ENCODE peak calls at places on chromosomes 11 and 22, in four cellular contexts. F is DND-41, E is astrocyte of the spinal cord, D is transverse colon. Q is an unnamed sample.

GRCh38 chr22:39237276-39238123 is 7.3 kb downstream of the PDGFB start:
- DNase-seq in E (no peak), F (no peak), D (no peak), Q (no peak)

GRCh38 chr11:117064275-117064674 is 34.0 kb downstream of the SIK3 start:
- DNase-seq in F (no peak), D (no peak), E (peak; percentile 50), Q (no peak)

GRCh38 chr11:19800714-19801519 is 88.3 kb downstream of the NAV2 start:
- DNase-seq in F (no peak), D (no peak), E (no peak), Q (no peak)

GRCh38 chr22:35399114-35399677 is 744 bp upstream of the MCM5 start:
- DNase-seq in F (peak; percentile 43), E (peak; percentile 1), D (no peak), Q (peak; percentile 31)

GRCh38 chr11:5719703-5720495 is 16.3 kb upstream of the OR56B1 start:
- DNase-seq in F (peak; percentile 10), E (peak; percentile 18), D (no peak), Q (no peak)

GRCh38 chr11:73971175-73971719 is 11.4 kb downstream of the UCP2 start:
- DNase-seq in F (no peak), D (no peak), E (no peak), Q (no peak)

GRCh38 chr11:87239001-87239400 is 201.3 kb downstream of the TMEM135 start:
- DNase-seq in F (no peak), D (no peak), E (peak; percentile 33), Q (no peak)

GRCh38 chr11:1765871-1766718 is 2.4 kb upstream of the CTSD start:
- DNase-seq in F (no peak), D (no peak), E (no peak), Q (no peak)

GRCh38 chr11:69113646-69114340 is 41.9 kb upstream of the SMIM38 start:
- DNase-seq in F (no peak), D (no peak), E (no peak), Q (no peak)

GRCh38 chr11:18452927-18453326 is 2.7 kb upstream of the LDHAL6A start:
- DNase-seq in F (no peak), D (no peak), E (peak; percentile 4), Q (no peak)

GRCh38 chr11:12526789-12527188 is 147.4 kb upstream of the TEAD1 start:
- DNase-seq in F (no peak), D (no peak), E (peak; percentile 66), Q (no peak)

GRCh38 chr22:22180738-22181514 is 63.7 kb upstream of the VPREB1 start:
- DNase-seq in E (no peak), D (no peak), F (no peak), Q (no peak)

GRCh38 chr11:135075740-135076139 is 663.7 kb upstream of the B3GAT1 start:
- DNase-seq in D (peak; percentile 32), F (peak; percentile 64), E (peak; percentile 35), Q (no peak)

GRCh38 chr11:2579315-2580060 is 120.3 kb downstream of the KCNQ1OT1 start:
- DNase-seq in E (no peak), F (no peak), D (no peak), Q (peak; percentile 10)

GRCh38 chr22:44645083-44645482 is 56.9 kb upstream of the PRR5 start:
- DNase-seq in D (no peak), F (no peak), E (no peak), Q (no peak)

GRCh38 chr22:44646141-44646540 is 55.9 kb upstream of the PRR5 start:
- DNase-seq in F (no peak), E (no peak), D (no peak), Q (no peak)

GRCh38 chr22:44645531-44645930 is 56.5 kb upstream of the PRR5 start:
- DNase-seq in E (no peak), D (no peak), F (no peak), Q (no peak)

GRCh38 chr22:44647141-44647540 is 54.9 kb upstream of the PRR5 start:
- DNase-seq in E (no peak), D (no peak), F (no peak), Q (no peak)

DNA sequence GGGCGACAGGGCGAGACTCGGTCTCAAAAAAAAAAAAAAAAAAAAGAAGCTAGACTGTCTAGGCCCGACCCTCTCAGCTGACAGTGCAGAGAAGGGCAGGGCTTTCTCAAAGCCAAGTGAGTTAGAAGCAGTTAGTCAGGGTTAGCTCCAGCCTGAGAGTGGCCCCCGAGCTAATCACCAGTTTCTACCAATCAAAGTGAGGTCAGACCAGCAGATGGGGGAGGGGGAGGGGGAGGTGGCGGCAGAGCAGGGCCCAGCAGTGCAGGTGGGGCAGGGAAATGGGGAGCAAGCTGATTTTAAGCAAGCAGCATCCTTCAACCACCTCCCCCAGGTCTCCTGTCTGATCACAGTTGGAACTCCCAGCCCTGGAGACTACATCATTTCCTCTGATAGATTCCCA is 55.3 kb upstream of the PRR5 start:
- DNase-seq in E (no peak), D (no peak), F (peak; percentile 25), Q (no peak)
- TF ChIP-seq CTCF in E (no peak), D (no peak), F (no peak), Q (no peak)

GRCh38 chr11:98456281-98456680 is 564.5 kb upstream of the CNTN5 start:
- DNase-seq in D (no peak), E (no peak), F (no peak), Q (no peak)

GRCh38 chr11:98453378-98453777 is 567.4 kb upstream of the CNTN5 start:
- DNase-seq in D (no peak), F (no peak), E (no peak), Q (no peak)

DNA sequence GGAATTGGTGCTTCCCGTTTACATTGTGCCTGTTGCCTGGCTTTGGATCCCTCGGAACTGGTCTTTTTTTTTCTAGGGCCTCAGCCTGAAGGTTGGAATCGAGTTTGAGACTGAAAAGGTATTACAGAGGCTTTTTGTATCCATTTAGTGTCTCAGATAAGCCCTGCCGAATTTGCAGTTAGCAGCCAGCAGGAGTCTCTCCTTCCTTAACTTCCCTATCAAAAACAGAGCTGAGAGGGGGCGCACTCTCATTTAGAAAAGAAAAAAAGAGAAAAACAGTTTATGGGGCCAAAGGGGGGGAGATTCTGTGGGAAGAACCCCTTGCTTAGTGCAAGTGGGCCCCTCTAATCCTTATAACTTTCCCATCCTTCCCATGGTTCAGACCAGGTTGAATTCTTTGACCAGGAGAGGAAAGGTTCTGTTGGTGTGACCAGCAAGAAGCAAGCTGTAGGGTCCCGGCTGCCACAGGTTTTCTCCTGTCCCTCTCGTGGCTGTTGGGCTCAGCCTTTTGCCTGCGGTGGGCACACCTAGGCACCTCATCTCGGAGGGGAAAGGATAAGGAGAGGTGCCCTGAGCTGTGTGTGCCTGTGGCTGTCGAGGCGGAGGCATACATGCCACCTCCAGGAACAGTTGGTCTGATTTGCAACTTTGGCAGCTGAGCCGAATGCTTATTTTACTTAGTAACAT is 565.1 kb upstream of the CNTN5 start:
- DNase-seq in E (no peak), F (no peak), D (no peak), Q (no peak)
- TF ChIP-seq CTCF in E (no peak), F (no peak), D (no peak), Q (no peak)

DNA sequence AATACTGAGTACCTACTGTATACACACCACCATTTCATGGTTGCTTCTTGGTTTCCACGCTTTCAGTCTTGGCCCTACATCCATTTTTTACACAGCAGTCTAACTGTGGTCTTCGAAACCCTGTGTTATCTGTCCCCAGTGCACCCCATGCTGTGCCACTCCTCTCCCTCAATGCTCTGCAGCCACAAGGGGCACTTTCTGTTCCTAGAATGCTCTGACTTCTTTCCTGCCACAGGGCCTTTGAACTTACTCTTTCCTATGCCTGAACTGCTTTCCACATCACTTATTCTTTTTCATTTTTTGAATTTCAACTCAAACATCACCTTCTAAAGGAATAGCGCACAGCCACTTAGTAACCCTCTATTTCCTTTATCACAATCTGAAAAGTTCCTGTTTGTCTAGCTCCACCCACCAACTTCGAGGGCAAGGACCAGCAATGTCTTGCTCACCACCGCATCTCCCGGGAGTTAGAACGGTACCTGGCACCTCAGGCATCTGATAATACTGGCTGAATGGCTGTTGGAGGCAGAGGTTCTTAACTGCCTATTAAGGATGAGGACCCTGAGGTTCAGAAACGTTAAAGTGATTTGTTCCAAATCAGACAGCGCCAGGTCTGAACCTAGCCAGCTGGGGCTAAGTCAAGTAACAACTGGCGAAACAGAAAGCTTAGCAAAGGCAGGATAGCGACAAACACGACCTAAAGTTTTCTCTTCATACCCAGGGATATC is 568 bp downstream of the ALG8 start:
- DNase-seq in D (peak; percentile 34), E (peak; percentile 15), F (peak; percentile 64), Q (no peak)
- TF ChIP-seq CTCF in D (no peak), E (no peak), F (peak; percentile 61), Q (no peak)

GRCh38 chr11:114909866-114910265 is 231.5 kb downstream of the NXPE2 start:
- DNase-seq in E (no peak), D (no peak), F (no peak), Q (no peak)
- TF ChIP-seq CTCF in E (no peak), D (no peak), F (no peak), Q (no peak)

DNA sequence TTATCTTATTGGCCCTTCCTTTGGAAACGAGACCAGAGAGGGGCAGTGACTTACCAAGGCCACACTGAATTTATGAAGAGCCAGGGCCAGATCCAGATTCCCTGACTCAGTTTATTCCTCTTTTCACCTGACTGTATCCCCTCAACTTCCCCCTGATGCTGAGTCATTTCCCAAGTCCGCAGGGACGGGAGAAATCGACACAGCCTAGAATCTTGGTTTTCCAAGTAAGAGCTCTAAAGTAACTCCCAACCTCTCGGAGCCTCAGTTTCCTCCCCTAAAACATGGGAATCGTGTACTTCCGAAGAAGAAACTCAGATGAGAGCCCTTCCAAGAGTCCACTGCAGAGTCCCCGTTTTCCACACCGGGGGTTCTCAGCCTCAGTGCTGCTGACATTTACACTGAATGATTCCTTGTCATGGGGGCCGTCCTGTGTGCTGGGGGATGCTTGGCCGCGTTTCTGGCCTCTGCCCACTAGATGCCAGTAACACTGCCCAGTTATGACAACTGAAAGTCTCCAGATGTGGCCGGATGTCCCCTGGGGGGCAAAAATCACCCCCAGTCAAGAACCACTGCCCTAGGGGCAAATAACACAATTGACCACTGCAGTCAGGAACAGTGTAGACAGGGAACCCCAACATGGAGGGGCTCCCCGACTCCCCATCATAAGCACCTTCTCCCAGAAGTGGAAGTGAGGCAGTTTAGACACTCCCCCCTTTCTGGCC is 11.2 kb downstream of the MPST start:
- DNase-seq in E (no peak), F (no peak), D (no peak), Q (no peak)
- TF ChIP-seq CTCF in E (no peak), F (no peak), D (no peak), Q (no peak)

GRCh38 chr11:66443602-66444001 is 5.0 kb upstream of the MRPL11 start:
- DNase-seq in F (no peak), E (peak; percentile 59), D (no peak), Q (no peak)

GRCh38 chr11:66438009-66438503 is 592 bp downstream of the MRPL11 start:
- DNase-seq in F (peak; percentile 6), D (no peak), E (no peak), Q (no peak)

GRCh38 chr11:66438504-66439466 is at the start of gene MRPL11:
- DNase-seq in D (peak; percentile 93), F (peak; percentile 93), E (peak; percentile 93), Q (peak; percentile 78)
- TF ChIP-seq CTCF in D (peak; percentile 40), F (peak; percentile 93), E (peak; percentile 81), Q (no peak)

GRCh38 chr11:35007277-35007676 is 90.9 kb downstream of the PDHX start:
- DNase-seq in E (no peak), D (no peak), F (no peak), Q (no peak)
- TF ChIP-seq CTCF in E (no peak), D (no peak), F (no peak), Q (no peak)